ENCODE peak calls at places on chromosomes 6 and 20, in four cellular contexts. One of them, this sample, is unnamed.

GRCh38 chr20:5719861-5720401 is 30.3 kb upstream of the SHLD1 start:
- DNase-seq in BE2C: peak
- DNase-seq in neural crest cell: no peak
- DNase-seq in HFF-Myc: no peak
- DNase-seq in this sample: no peak

GRCh38 chr20:63097336-63097831 is 90.6 kb upstream of the BHLHE23 start:
- DNase-seq in HFF-Myc: no peak
- DNase-seq in BE2C: peak
- DNase-seq in neural crest cell: no peak
- DNase-seq in this sample: peak

GRCh38 chr6:122730775-122731386 is 48.6 kb upstream of the FABP7 start:
- DNase-seq in BE2C: no peak
- DNase-seq in HFF-Myc: no peak
- DNase-seq in neural crest cell: peak
- DNase-seq in this sample: no peak

GRCh38 chr20:49699200-49699992 is 14.3 kb downstream of the B4GALT5 start:
- DNase-seq in neural crest cell: no peak
- DNase-seq in BE2C: peak
- DNase-seq in HFF-Myc: no peak
- DNase-seq in this sample: no peak

GRCh38 chr6:134553941-134554340 is 236.0 kb upstream of the SGK1 start:
- DNase-seq in BE2C: no peak
- DNase-seq in HFF-Myc: peak
- DNase-seq in neural crest cell: no peak
- DNase-seq in this sample: no peak

GRCh38 chr20:3238616-3239025 is 369 bp downstream of the SLC4A11 start:
- DNase-seq in neural crest cell: no peak
- DNase-seq in HFF-Myc: no peak
- DNase-seq in BE2C: no peak
- DNase-seq in this sample: peak

GRCh38 chr20:56949318-56949717 is 317.1 kb downstream of the BMP7 start:
- DNase-seq in HFF-Myc: no peak
- DNase-seq in neural crest cell: no peak
- DNase-seq in BE2C: no peak
- DNase-seq in this sample: no peak

GRCh38 chr6:15096894-15097837 is 148.7 kb upstream of the JARID2 start:
- DNase-seq in neural crest cell: no peak
- DNase-seq in HFF-Myc: no peak
- DNase-seq in BE2C: no peak
- DNase-seq in this sample: no peak

GRCh38 chr6:47083586-47084047 is 41.5 kb upstream of the ADGRF1 start:
- DNase-seq in BE2C: peak
- DNase-seq in neural crest cell: no peak
- DNase-seq in HFF-Myc: peak
- DNase-seq in this sample: no peak

GRCh38 chr6:163533443-163533842 is 118.9 kb downstream of the QKI start:
- DNase-seq in neural crest cell: no peak
- DNase-seq in HFF-Myc: peak
- DNase-seq in BE2C: no peak
- DNase-seq in this sample: no peak

GRCh38 chr6:29651413-29652197 is 5.3 kb upstream of the MOG start:
- DNase-seq in BE2C: no peak
- DNase-seq in HFF-Myc: no peak
- DNase-seq in neural crest cell: no peak
- DNase-seq in this sample: no peak

GRCh38 chr6:73954843-73955242 is 258.8 kb downstream of the CD109 start:
- DNase-seq in HFF-Myc: no peak
- DNase-seq in neural crest cell: no peak
- DNase-seq in BE2C: no peak
- DNase-seq in this sample: no peak

GRCh38 chr6:29142349-29142748 is 28.4 kb upstream of the OR2J2 start:
- DNase-seq in HFF-Myc: no peak
- DNase-seq in BE2C: no peak
- DNase-seq in neural crest cell: no peak
- DNase-seq in this sample: no peak

GRCh38 chr6:109523478-109523877 is 40.5 kb upstream of the ZBTB24 start:
- DNase-seq in BE2C: no peak
- DNase-seq in HFF-Myc: no peak
- DNase-seq in neural crest cell: no peak
- DNase-seq in this sample: no peak

GRCh38 chr6:30394139-30394538 is 49.2 kb downstream of the RPP21 start:
- DNase-seq in HFF-Myc: no peak
- DNase-seq in BE2C: no peak
- DNase-seq in neural crest cell: no peak
- DNase-seq in this sample: no peak

GRCh38 chr6:137683886-137684285 is 183.2 kb upstream of the TNFAIP3 start:
- DNase-seq in HFF-Myc: no peak
- DNase-seq in BE2C: no peak
- DNase-seq in neural crest cell: no peak
- DNase-seq in this sample: no peak

GRCh38 chr6:127520061-127520460 is 926 bp upstream of the MTCL3 start:
- DNase-seq in BE2C: no peak
- DNase-seq in neural crest cell: no peak
- DNase-seq in HFF-Myc: no peak
- DNase-seq in this sample: no peak

GRCh38 chr6:98324406-98324930 is 509.9 kb upstream of the POU3F2 start:
- DNase-seq in HFF-Myc: no peak
- DNase-seq in BE2C: no peak
- DNase-seq in neural crest cell: no peak
- DNase-seq in this sample: no peak

GRCh38 chr6:209432-210103 is 82.7 kb upstream of the DUSP22 start:
- DNase-seq in HFF-Myc: no peak
- DNase-seq in BE2C: no peak
- DNase-seq in neural crest cell: no peak
- DNase-seq in this sample: no peak

GRCh38 chr6:82144852-82145332 is 102.7 kb downstream of the IBTK start:
- DNase-seq in neural crest cell: no peak
- DNase-seq in BE2C: peak
- DNase-seq in HFF-Myc: peak
- DNase-seq in this sample: no peak

GRCh38 chr6:74137910-74138309 is 441.9 kb downstream of the CD109 start:
- DNase-seq in neural crest cell: no peak
- DNase-seq in BE2C: no peak
- DNase-seq in HFF-Myc: peak
- DNase-seq in this sample: no peak

GRCh38 chr6:9514146-9514545 is 900.7 kb downstream of the TFAP2A start:
- DNase-seq in BE2C: no peak
- DNase-seq in neural crest cell: no peak
- DNase-seq in HFF-Myc: no peak
- DNase-seq in this sample: no peak

GRCh38 chr6:139841794-139842215 is 467.4 kb upstream of the CITED2 start:
- DNase-seq in BE2C: no peak
- DNase-seq in HFF-Myc: no peak
- DNase-seq in neural crest cell: no peak
- DNase-seq in this sample: no peak

GRCh38 chr6:134436950-134437349 is 119.0 kb upstream of the SGK1 start:
- DNase-seq in HFF-Myc: no peak
- DNase-seq in BE2C: no peak
- DNase-seq in neural crest cell: no peak
- DNase-seq in this sample: no peak

GRCh38 chr6:71203211-71203610 is 85.4 kb upstream of the OGFRL1 start:
- DNase-seq in HFF-Myc: no peak
- DNase-seq in BE2C: no peak
- DNase-seq in neural crest cell: no peak
- DNase-seq in this sample: no peak

GRCh38 chr6:124294572-124294971 is 490.9 kb downstream of the NKAIN2 start:
- DNase-seq in HFF-Myc: no peak
- DNase-seq in neural crest cell: no peak
- DNase-seq in BE2C: no peak
- DNase-seq in this sample: no peak

GRCh38 chr6:101614774-101615173 is 221.3 kb downstream of the GRIK2 start:
- DNase-seq in neural crest cell: no peak
- DNase-seq in BE2C: no peak
- DNase-seq in HFF-Myc: no peak
- DNase-seq in this sample: no peak

GRCh38 chr20:38123021-38123587 is 42.0 kb downstream of the TGM2 start:
- DNase-seq in HFF-Myc: no peak
- DNase-seq in neural crest cell: no peak
- DNase-seq in BE2C: no peak
- DNase-seq in this sample: no peak

GRCh38 chr20:19497064-19497463 is 261.0 kb upstream of the RIN2 start:
- DNase-seq in HFF-Myc: peak
- DNase-seq in BE2C: no peak
- DNase-seq in neural crest cell: no peak
- DNase-seq in this sample: no peak

GRCh38 chr20:43916875-43917371 is 2.3 kb downstream of the TOX2 start:
- DNase-seq in HFF-Myc: no peak
- DNase-seq in BE2C: no peak
- DNase-seq in neural crest cell: no peak
- DNase-seq in this sample: no peak

GRCh38 chr6:112289039-112289566 is 34.7 kb upstream of the LAMA4 start:
- DNase-seq in neural crest cell: no peak
- DNase-seq in HFF-Myc: peak
- DNase-seq in BE2C: no peak
- DNase-seq in this sample: peak

GRCh38 chr20:46060975-46061374 is 28.8 kb downstream of the NCOA5 start:
- DNase-seq in neural crest cell: no peak
- DNase-seq in BE2C: no peak
- DNase-seq in HFF-Myc: no peak
- DNase-seq in this sample: no peak

GRCh38 chr20:63686492-63687321 is 9.7 kb upstream of the TNFRSF6B start:
- DNase-seq in neural crest cell: no peak
- DNase-seq in HFF-Myc: peak
- DNase-seq in BE2C: no peak
- DNase-seq in this sample: no peak

GRCh38 chr6:88378639-88379038 is 212.5 kb upstream of the CNR1 start:
- DNase-seq in BE2C: no peak
- DNase-seq in neural crest cell: no peak
- DNase-seq in HFF-Myc: no peak
- DNase-seq in this sample: no peak

GRCh38 chr20:61443541-61444126 is 191.6 kb downstream of the CDH4 start:
- DNase-seq in neural crest cell: no peak
- DNase-seq in HFF-Myc: no peak
- DNase-seq in BE2C: no peak
- DNase-seq in this sample: no peak

GRCh38 chr20:18048191-18048590 is 9.5 kb downstream of the OVOL2 start:
- DNase-seq in BE2C: no peak
- DNase-seq in neural crest cell: no peak
- DNase-seq in HFF-Myc: no peak
- DNase-seq in this sample: no peak

DNA sequence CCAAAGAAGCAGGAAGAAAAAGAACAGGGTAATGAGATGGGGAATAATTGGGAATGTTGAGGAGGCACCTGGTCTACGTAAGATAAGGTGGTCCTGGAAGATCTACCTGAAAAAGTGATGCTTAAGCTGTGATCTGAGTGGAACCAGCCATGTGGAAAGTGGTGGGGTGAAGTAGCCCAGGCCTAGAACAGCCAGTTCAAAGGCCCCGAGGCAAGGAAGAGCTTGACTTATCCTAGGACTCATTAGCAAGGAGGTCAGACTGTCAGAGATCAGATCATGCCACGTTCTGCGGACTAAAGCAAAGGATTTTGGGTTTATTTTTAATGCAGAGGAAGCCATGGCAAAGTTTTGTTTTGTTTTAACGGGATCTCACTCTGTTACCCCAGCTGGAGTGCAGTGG is 5.1 kb downstream of the SYCP2L start:
- DNase-seq in HFF-Myc: no peak
- DNase-seq in BE2C: no peak
- DNase-seq in neural crest cell: no peak
- DNase-seq in this sample: no peak
- TF ChIP-seq CTCF in HFF-Myc: no peak
- TF ChIP-seq CTCF in BE2C: no peak
- TF ChIP-seq CTCF in neural crest cell: no peak
- TF ChIP-seq CTCF in this sample: no peak

GRCh38 chr6:44135875-44136274 is 8.5 kb downstream of the TMEM63B start:
- DNase-seq in neural crest cell: no peak
- DNase-seq in HFF-Myc: no peak
- DNase-seq in BE2C: no peak
- DNase-seq in this sample: no peak
- TF ChIP-seq CTCF in neural crest cell: no peak
- TF ChIP-seq CTCF in HFF-Myc: no peak
- TF ChIP-seq CTCF in BE2C: no peak
- TF ChIP-seq CTCF in this sample: no peak

GRCh38 chr6:80132942-80133517 is 26.6 kb downstream of the BCKDHB start:
- DNase-seq in neural crest cell: peak
- DNase-seq in HFF-Myc: peak
- DNase-seq in BE2C: peak
- DNase-seq in this sample: peak
- TF ChIP-seq CTCF in neural crest cell: peak
- TF ChIP-seq CTCF in HFF-Myc: peak
- TF ChIP-seq CTCF in BE2C: peak
- TF ChIP-seq CTCF in this sample: no peak

DNA sequence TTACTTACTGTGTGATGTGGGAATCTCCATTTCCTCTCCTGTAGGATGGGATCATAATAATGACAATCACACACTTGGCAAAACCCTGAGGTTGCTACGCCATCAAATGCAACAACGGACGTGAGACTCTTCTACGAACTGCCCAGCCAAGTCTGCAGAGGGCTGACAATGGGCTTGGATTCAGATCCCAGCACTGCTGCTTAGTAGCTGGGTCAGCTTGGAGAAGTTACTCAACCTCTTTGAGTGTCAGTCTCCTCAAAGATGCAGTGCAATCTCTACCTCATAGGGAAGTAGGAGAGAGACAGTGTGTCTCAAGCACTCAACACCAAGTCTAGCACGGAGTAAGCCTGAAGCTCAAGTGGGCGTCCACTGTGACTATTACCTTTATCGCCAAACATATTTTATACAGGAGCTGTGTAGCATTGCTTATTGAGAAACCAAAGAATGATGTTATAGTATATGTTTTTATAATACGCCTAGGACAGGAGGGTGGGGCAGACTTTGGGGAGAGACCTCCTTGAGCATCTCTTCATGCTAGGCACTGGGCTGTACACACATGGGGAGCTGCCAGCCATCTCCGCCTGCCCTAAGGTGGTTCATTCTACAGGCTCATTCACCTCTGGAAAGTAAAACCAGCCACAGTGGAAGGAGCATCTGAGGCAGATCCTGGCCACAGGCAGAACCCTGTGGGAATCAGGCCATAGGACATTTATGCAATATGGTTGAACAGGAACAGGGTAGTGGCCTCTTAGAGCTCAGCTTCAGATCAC is 160.3 kb downstream of the MRPL14 start:
- DNase-seq in BE2C: no peak
- DNase-seq in HFF-Myc: no peak
- DNase-seq in neural crest cell: no peak
- DNase-seq in this sample: no peak
- TF ChIP-seq CTCF in BE2C: no peak
- TF ChIP-seq CTCF in HFF-Myc: no peak
- TF ChIP-seq CTCF in neural crest cell: no peak
- TF ChIP-seq CTCF in this sample: no peak